ENCODE peak calls at places on chromosomes 11 and 22, in eight cellular contexts. U is epithelial cell of esophagus, Z is AG04449, T is GM06990, G is lung, N is stomach, X is fibroblast of mammary gland, A is astrocyte of the cerebellum. P is an unnamed sample.

GRCh38 chr11:59097113-59097708 is 9.8 kb upstream of the FAM111B start:
- DNase-seq in G (peak; percentile 60), U (peak; percentile 73), X (peak; percentile 66), T (peak; percentile 29), Z (no peak), N (peak; percentile 71), A (peak; percentile 35), P (peak; percentile 58)

GRCh38 chr22:42484506-42484905 is 35.1 kb downstream of the RRP7A start:
- DNase-seq in A (no peak), X (no peak), G (no peak), N (no peak), U (no peak), T (no peak), Z (no peak), P (no peak)

GRCh38 chr11:28003615-28004014 is 104.3 kb downstream of the KIF18A start:
- DNase-seq in N (no peak), Z (no peak), T (no peak), X (no peak), G (no peak), A (no peak), U (no peak), P (no peak)

GRCh38 chr11:2090172-2091111 is 48.7 kb downstream of the IGF2 start:
- DNase-seq in N (peak; percentile 24), T (no peak), G (no peak), X (no peak), Z (no peak), A (no peak), U (no peak), P (no peak)

GRCh38 chr11:46896719-46897406 is 21.5 kb downstream of the LRP4 start:
- DNase-seq in A (no peak), X (peak; percentile 49), Z (no peak), N (no peak), U (peak; percentile 65), T (no peak), G (no peak), P (peak; percentile 39)

GRCh38 chr22:24498826-24499225 is 3.7 kb downstream of the UPB1 start:
- DNase-seq in X (no peak), T (no peak), U (no peak), Z (no peak), G (no peak), N (no peak), A (no peak), P (no peak)

GRCh38 chr11:20601221-20601914 is 2.0 kb downstream of the SLC6A5 start:
- DNase-seq in X (no peak), Z (no peak), U (peak; percentile 25), N (no peak), G (no peak), A (no peak), T (no peak), P (no peak)

GRCh38 chr11:103940542-103940941 is 95.9 kb upstream of the DDI1 start:
- DNase-seq in T (no peak), Z (no peak), G (no peak), A (no peak), U (peak; percentile 75), N (no peak), X (no peak), P (no peak)

GRCh38 chr22:48557473-48557872 is 1270.2 kb downstream of the BRD1 start:
- DNase-seq in G (no peak), A (no peak), N (no peak), U (no peak), X (no peak), T (no peak), Z (no peak), P (no peak)

GRCh38 chr11:130620566-130620965 is 172.1 kb downstream of the ADAMTS15 start:
- DNase-seq in U (no peak), T (no peak), X (no peak), Z (no peak), A (no peak), N (no peak), G (no peak), P (no peak)

GRCh38 chr11:76655466-76656086 is 15.0 kb downstream of the LRRC32 start:
- DNase-seq in T (no peak), U (no peak), G (no peak), A (no peak), X (no peak), N (no peak), Z (no peak), P (no peak)

GRCh38 chr11:19873730-19874129 is 161.1 kb downstream of the NAV2 start:
- DNase-seq in X (no peak), U (no peak), T (no peak), G (no peak), N (no peak), Z (no peak), A (no peak), P (no peak)

GRCh38 chr11:123544631-123545375 is 109.6 kb downstream of the SCN3B start:
- DNase-seq in X (no peak), G (no peak), N (no peak), U (no peak), A (no peak), T (no peak), Z (no peak), P (no peak)

GRCh38 chr11:132595711-132596111 is 936.6 kb downstream of the OPCML start:
- DNase-seq in A (peak; percentile 37), T (no peak), U (no peak), G (peak; percentile 32), X (no peak), Z (no peak), N (peak; percentile 70), P (no peak)

GRCh38 chr11:720642-721346 is 14.8 kb downstream of the EPS8L2 start:
- DNase-seq in Z (no peak), G (no peak), A (no peak), U (peak; percentile 44), X (no peak), N (peak; percentile 59), T (no peak), P (no peak)

GRCh38 chr22:20106205-20106848 is 9.6 kb upstream of the RANBP1 start:
- DNase-seq in A (no peak), X (no peak), Z (no peak), U (no peak), G (no peak), T (no peak), N (no peak), P (no peak)

GRCh38 chr11:106386519-106386918 is 309.1 kb downstream of the AASDHPPT start:
- DNase-seq in N (no peak), U (no peak), G (no peak), T (no peak), Z (no peak), A (no peak), X (no peak), P (no peak)

GRCh38 chr22:44256085-44256484 is 56.7 kb downstream of the SHISAL1 start:
- DNase-seq in G (no peak), A (no peak), U (no peak), N (no peak), Z (no peak), T (no peak), X (no peak), P (no peak)

GRCh38 chr11:64056213-64056785 is 20.6 kb downstream of the FLRT1 start:
- DNase-seq in A (no peak), X (no peak), G (no peak), T (no peak), U (no peak), Z (no peak), N (no peak), P (no peak)

GRCh38 chr11:126431401-126432064 is 76.0 kb downstream of the ST3GAL4 start:
- DNase-seq in Z (peak; percentile 21), A (peak; percentile 34), N (peak; percentile 38), X (peak; percentile 86), U (peak; percentile 61), T (no peak), G (peak; percentile 48), P (peak; percentile 88)

GRCh38 chr22:37746366-37747089 is 49.7 kb downstream of the TRIOBP start:
- DNase-seq in T (peak; percentile 28), X (no peak), A (no peak), G (no peak), N (no peak), Z (no peak), U (no peak), P (no peak)

GRCh38 chr22:49514656-49515055 is 313.0 kb downstream of the BRD1 start:
- DNase-seq in N (peak; percentile 7), A (no peak), Z (no peak), X (no peak), G (no peak), U (no peak), T (no peak), P (no peak)

GRCh38 chr22:36901411-36902142 is 11.9 kb upstream of the CSF2RB start:
- DNase-seq in Z (no peak), A (no peak), T (peak; percentile 71), G (no peak), N (no peak), X (no peak), U (no peak), P (no peak)

GRCh38 chr11:35330924-35331323 is 88.4 kb downstream of the SLC1A2 start:
- DNase-seq in A (no peak), U (peak; percentile 11), Z (no peak), T (no peak), N (no peak), X (no peak), G (no peak), P (no peak)
- H3K4me3 ChIP-seq in A (no peak overlapping the region), U (no peak overlapping the region), Z (no peak overlapping the region), T (no peak overlapping the region), N (no peak overlapping the region), X (no peak overlapping the region), G (no peak overlapping the region), P (no peak overlapping the region)

DNA sequence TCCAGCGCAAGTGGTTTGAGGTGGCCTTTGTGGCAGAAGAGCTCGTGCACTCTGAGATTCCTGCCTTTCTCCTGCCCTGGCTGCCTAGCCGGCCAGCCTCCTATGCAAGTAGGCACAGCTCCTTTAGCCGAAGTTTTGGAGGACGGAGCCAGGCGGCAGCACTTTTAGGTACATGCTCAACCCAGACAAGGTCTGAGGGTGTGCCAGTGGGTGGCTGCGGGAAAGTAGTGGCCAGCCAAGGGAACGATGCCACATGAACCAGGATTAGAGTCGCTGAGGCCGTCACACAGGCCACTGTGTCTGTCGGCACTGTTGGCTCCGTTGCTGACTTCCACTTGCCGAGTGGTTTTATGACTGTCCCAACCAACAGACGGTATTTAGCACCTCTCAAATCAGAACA is 64.8 kb upstream of the YWHAH start:
- DNase-seq in A (no peak), G (no peak), T (no peak), U (no peak), Z (no peak), X (no peak), N (no peak), P (no peak)
- TF ChIP-seq CTCF in A (no peak), G (no peak), T (no peak), U (no peak), Z (no peak), X (no peak), N (no peak), P (no peak)

GRCh38 chr11:72720047-72720446 is 32.2 kb downstream of the ARAP1 start:
- DNase-seq in A (no peak), X (no peak), U (no peak), N (no peak), T (no peak), Z (no peak), G (no peak), P (no peak)
- H3K4me3 ChIP-seq in A (no peak overlapping the region), X (no peak overlapping the region), U (peak overlapping the region; percentile 87), N (peak overlapping the region; percentile 62), T (peak overlapping the region; percentile 77), Z (peak overlapping the region; percentile 77), G (peak overlapping the region; percentile 11), P (peak overlapping the region; percentile 84)

DNA sequence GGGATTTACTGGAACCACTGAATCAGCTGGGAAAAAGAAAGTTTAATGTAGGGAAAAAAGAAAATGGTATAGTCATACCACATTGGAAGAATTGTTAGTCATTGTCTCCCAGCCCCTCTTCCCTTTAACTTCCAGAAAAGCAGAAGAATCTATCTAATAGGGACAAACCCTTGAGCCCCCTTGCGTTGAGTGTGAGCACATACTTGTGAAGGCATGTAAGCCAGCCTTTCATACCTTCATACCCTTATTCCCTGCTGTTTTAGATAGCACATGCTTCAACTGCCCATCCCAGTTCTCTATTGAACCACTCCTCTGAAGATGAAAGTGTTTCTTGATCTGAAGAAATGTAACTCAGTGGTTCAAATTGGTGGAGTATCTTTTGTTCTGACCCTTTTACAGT is 6.6 kb downstream of the TREH start:
- DNase-seq in X (no peak), A (no peak), T (no peak), Z (no peak), U (no peak), N (no peak), G (no peak), P (no peak)
- TF ChIP-seq CTCF in X (peak; percentile 19), A (peak; percentile 27), T (no peak), Z (no peak), U (no peak), N (no peak), G (no peak), P (peak; percentile 30)

P was measured in AG10803.